ENCODE peak calls at places on chromosome 19, in seven cellular contexts. V, W, M, L, Z, Y and A are unnamed samples.

GRCh38 chr19:38394488-38394887 is 6.0 kb downstream of the SPRED3 start:
- ATAC-seq in V (peak; percentile 83), W (peak; percentile 8), M (no peak), L (no peak), Z (peak; percentile 21), Y (peak; percentile 64), A (no peak)

GRCh38 chr19:39516270-39516669 is 1.3 kb downstream of the SELENOV start:
- ATAC-seq in V (no peak), W (no peak), M (no peak), L (no peak), Z (no peak), Y (no peak), A (no peak)

GRCh38 chr19:2188708-2189385 is 25.1 kb downstream of the DOT1L start:
- ATAC-seq in V (no peak), W (no peak), M (no peak), L (no peak), Z (no peak), Y (no peak), A (no peak)

GRCh38 chr19:54411033-54411432 is 4.2 kb upstream of the TTYH1 start:
- ATAC-seq in V (no peak), W (no peak), M (no peak), L (no peak), Z (no peak), Y (no peak), A (no peak)

GRCh38 chr19:33445752-33446070 is 72.2 kb downstream of the CEBPG start:
- ATAC-seq in V (no peak), W (no peak), M (no peak), L (no peak), Z (no peak), Y (no peak), A (no peak)

GRCh38 chr19:2771786-2772674 is 11.0 kb downstream of the SGTA start:
- ATAC-seq in V (no peak), W (no peak), M (peak; percentile 23), L (no peak), Z (no peak), Y (no peak), A (no peak)

GRCh38 chr19:32063601-32064000 is 281.8 kb upstream of the ZNF507 start:
- ATAC-seq in V (no peak), W (no peak), M (no peak), L (no peak), Z (no peak), Y (no peak), A (no peak)

GRCh38 chr19:37056776-37057175 is 21.5 kb upstream of the ZNF420 start:
- ATAC-seq in V (no peak), W (no peak), M (no peak), L (no peak), Z (no peak), Y (no peak), A (no peak)

GRCh38 chr19:12464769-12465725 is 19.6 kb downstream of the ZNF709 start:
- ATAC-seq in V (no peak), W (no peak), M (no peak), L (no peak), Z (no peak), Y (no peak), A (no peak)

GRCh38 chr19:18605546-18606280 is 886 bp downstream of the CRLF1 start:
- ATAC-seq in V (no peak), W (no peak), M (no peak), L (no peak), Z (no peak), Y (no peak), A (no peak)

GRCh38 chr19:48325265-48325910 is at the start of gene EMP3:
- ATAC-seq in V (peak; percentile 34), W (no peak), M (peak; percentile 67), L (peak; percentile 66), Z (peak; percentile 28), Y (peak; percentile 33), A (peak; percentile 54)

GRCh38 chr19:49583239-49583638 is 2.1 kb downstream of the PRRG2 start:
- ATAC-seq in V (no peak), W (no peak), M (no peak), L (no peak), Z (no peak), Y (no peak), A (no peak)

GRCh38 chr19:13804830-13805683 is 9.8 kb downstream of the ZSWIM4 start:
- ATAC-seq in V (no peak), W (peak; percentile 77), M (no peak), L (peak; percentile 47), Z (no peak), Y (no peak), A (peak; percentile 49)

GRCh38 chr19:45049073-45049736 is 10.4 kb downstream of the CLASRP start:
- ATAC-seq in V (no peak), W (peak; percentile 79), M (peak; percentile 36), L (no peak), Z (no peak), Y (no peak), A (peak; percentile 24)

GRCh38 chr19:38360839-38361631 is 13.3 kb upstream of the PSMD8 start:
- ATAC-seq in V (no peak), W (peak; percentile 4), M (no peak), L (peak; percentile 32), Z (no peak), Y (no peak), A (peak; percentile 20)

GRCh38 chr19:590396-590745 is 690 bp downstream of the HCN2 start:
- ATAC-seq in V (peak; percentile 37), W (no peak), M (no peak), L (no peak), Z (no peak), Y (peak; percentile 48), A (no peak)

GRCh38 chr19:55441319-55441691 is 1.8 kb downstream of the SHISA7 start:
- ATAC-seq in V (no peak), W (no peak), M (no peak), L (no peak), Z (no peak), Y (no peak), A (no peak)

GRCh38 chr19:39265321-39265916 is 2.8 kb upstream of the IFNL2 start:
- ATAC-seq in V (no peak), W (no peak), M (no peak), L (no peak), Z (no peak), Y (no peak), A (no peak)

GRCh38 chr19:34651747-34652146 is 25.2 kb downstream of the SCGB2B2 start:
- ATAC-seq in V (no peak), W (no peak), M (no peak), L (no peak), Z (no peak), Y (no peak), A (no peak)

GRCh38 chr19:46201413-46202310 is 27.9 kb upstream of the IGFL1 start:
- ATAC-seq in V (no peak), W (no peak), M (no peak), L (no peak), Z (no peak), Y (no peak), A (no peak)